ENCODE peak calls at places on chromosomes 2 and 18, in four cellular contexts. One of them, this sample, is unnamed.

GRCh38 chr2:230777681-230778080 is 65.0 kb downstream of the CAB39 start:
- DNase-seq in transverse colon: no peak
- DNase-seq in A549: no peak
- DNase-seq in esophagus muscularis mucosa: no peak
- DNase-seq in this sample: no peak

GRCh38 chr2:190216829-190217228 is 102.8 kb downstream of the HIBCH start:
- DNase-seq in A549: no peak
- DNase-seq in esophagus muscularis mucosa: no peak
- DNase-seq in transverse colon: peak; percentile 33
- DNase-seq in this sample: no peak

GRCh38 chr18:28995319-28995718 is 818.4 kb upstream of the CDH2 start:
- DNase-seq in A549: no peak
- DNase-seq in transverse colon: no peak
- DNase-seq in esophagus muscularis mucosa: no peak
- DNase-seq in this sample: no peak

GRCh38 chr2:168534926-168535325 is 78.9 kb downstream of the CERS6 start:
- DNase-seq in transverse colon: no peak
- DNase-seq in esophagus muscularis mucosa: no peak
- DNase-seq in A549: no peak
- DNase-seq in this sample: no peak

GRCh38 chr2:239715202-239715601 is 309.9 kb downstream of the NDUFA10 start:
- DNase-seq in transverse colon: no peak
- DNase-seq in A549: no peak
- DNase-seq in esophagus muscularis mucosa: no peak
- DNase-seq in this sample: no peak

GRCh38 chr2:44668336-44668735 is 273.2 kb upstream of the SIX3 start:
- DNase-seq in transverse colon: no peak
- DNase-seq in esophagus muscularis mucosa: no peak
- DNase-seq in A549: peak; percentile 7
- DNase-seq in this sample: no peak

GRCh38 chr2:38722271-38723115 is 28.7 kb downstream of the SRSF7 start:
- DNase-seq in A549: no peak
- DNase-seq in esophagus muscularis mucosa: no peak
- DNase-seq in transverse colon: no peak
- DNase-seq in this sample: no peak

GRCh38 chr2:171086352-171087290 is 74.1 kb downstream of the TLK1 start:
- DNase-seq in esophagus muscularis mucosa: no peak
- DNase-seq in transverse colon: peak; percentile 57
- DNase-seq in A549: peak; percentile 15
- DNase-seq in this sample: peak; percentile 30

GRCh38 chr2:33238111-33238510 is 238.3 kb upstream of the RASGRP3 start:
- DNase-seq in esophagus muscularis mucosa: no peak
- DNase-seq in transverse colon: no peak
- DNase-seq in A549: no peak
- DNase-seq in this sample: no peak

GRCh38 chr18:54611819-54612218 is 20.8 kb downstream of the DYNAP start:
- DNase-seq in esophagus muscularis mucosa: no peak
- DNase-seq in transverse colon: no peak
- DNase-seq in A549: no peak
- DNase-seq in this sample: no peak

GRCh38 chr2:238404406-238405216 is 22.1 kb upstream of the ASB1 start:
- DNase-seq in A549: no peak
- DNase-seq in transverse colon: no peak
- DNase-seq in esophagus muscularis mucosa: no peak
- DNase-seq in this sample: no peak

GRCh38 chr2:163664610-163665009 is 71.2 kb downstream of the FIGN start:
- DNase-seq in transverse colon: no peak
- DNase-seq in A549: no peak
- DNase-seq in esophagus muscularis mucosa: no peak
- DNase-seq in this sample: no peak

GRCh38 chr2:74876081-74876886 is 42.4 kb downstream of the HK2 start:
- DNase-seq in transverse colon: no peak
- DNase-seq in A549: peak; percentile 65
- DNase-seq in esophagus muscularis mucosa: no peak
- DNase-seq in this sample: peak; percentile 55

GRCh38 chr2:197211881-197212342 is 98.7 kb downstream of the ANKRD44 start:
- DNase-seq in esophagus muscularis mucosa: no peak
- DNase-seq in A549: no peak
- DNase-seq in transverse colon: no peak
- DNase-seq in this sample: no peak

GRCh38 chr18:8657873-8658521 is 47.4 kb upstream of the MTCL1 start:
- DNase-seq in esophagus muscularis mucosa: no peak
- DNase-seq in transverse colon: no peak
- DNase-seq in A549: no peak
- DNase-seq in this sample: no peak

DNA sequence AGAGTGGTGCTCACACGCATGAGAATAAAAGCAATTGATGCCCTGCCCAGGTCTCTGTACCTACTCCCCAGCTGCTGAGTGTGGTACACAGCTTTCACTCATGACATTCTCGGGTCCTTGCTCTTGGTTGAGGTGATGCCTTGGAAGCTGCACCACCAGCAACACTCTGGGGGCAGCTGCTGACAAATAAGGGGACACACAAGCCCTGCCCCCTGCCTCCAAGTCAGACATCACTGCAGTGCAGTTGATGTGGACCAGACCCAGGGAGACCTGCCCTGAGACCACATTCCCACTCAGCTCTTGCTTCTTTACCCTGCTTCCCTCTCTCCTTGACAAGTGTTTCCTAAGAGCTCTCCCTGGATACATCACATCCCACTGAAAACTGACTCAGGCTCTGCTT is 225.6 kb downstream of the ZBTB7C start:
- DNase-seq in A549: no peak
- DNase-seq in transverse colon: no peak
- DNase-seq in esophagus muscularis mucosa: no peak
- DNase-seq in this sample: no peak
- TF ChIP-seq EP300 in A549: no peak
- TF ChIP-seq EP300 in transverse colon: no peak
- TF ChIP-seq EP300 in esophagus muscularis mucosa: no peak
- TF ChIP-seq EP300 in this sample: no peak

GRCh38 chr2:49131801-49132200 is 22.5 kb downstream of the FSHR start:
- DNase-seq in A549: no peak
- DNase-seq in esophagus muscularis mucosa: no peak
- DNase-seq in transverse colon: no peak
- DNase-seq in this sample: no peak

GRCh38 chr2:49123600-49123999 is 30.7 kb downstream of the FSHR start:
- DNase-seq in transverse colon: no peak
- DNase-seq in A549: no peak
- DNase-seq in esophagus muscularis mucosa: no peak
- DNase-seq in this sample: no peak

DNA sequence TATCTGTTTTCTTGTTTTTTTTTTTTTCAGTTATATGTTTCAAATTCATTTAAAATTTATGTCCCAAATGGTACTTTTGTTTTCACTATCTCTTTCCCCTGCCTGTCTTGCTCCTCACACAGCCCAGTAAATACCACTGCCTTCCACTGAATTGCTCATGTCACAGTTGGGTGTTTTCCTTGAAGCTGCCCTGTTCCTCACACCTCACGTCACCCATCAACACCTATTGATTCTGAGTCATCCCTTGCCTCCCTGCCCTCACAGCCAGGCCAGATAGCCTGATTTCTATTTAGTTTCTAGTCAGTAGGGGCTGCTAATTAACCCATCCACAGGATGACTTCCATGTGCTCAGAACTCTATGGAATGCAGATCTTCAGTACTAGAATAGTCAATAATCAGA is 25.3 kb downstream of the FSHR start:
- DNase-seq in A549: no peak
- DNase-seq in esophagus muscularis mucosa: no peak
- DNase-seq in transverse colon: no peak
- DNase-seq in this sample: no peak
- TF ChIP-seq EP300 in A549: no peak
- TF ChIP-seq EP300 in esophagus muscularis mucosa: no peak
- TF ChIP-seq EP300 in transverse colon: no peak
- TF ChIP-seq EP300 in this sample: no peak

GRCh38 chr2:25362564-25363145 is 20.9 kb upstream of the DNMT3A start:
- DNase-seq in transverse colon: peak; percentile 71
- DNase-seq in esophagus muscularis mucosa: no peak
- DNase-seq in A549: no peak
- DNase-seq in this sample: no peak
- TF ChIP-seq EP300 in transverse colon: no peak
- TF ChIP-seq EP300 in esophagus muscularis mucosa: no peak
- TF ChIP-seq EP300 in A549: no peak
- TF ChIP-seq EP300 in this sample: no peak

GRCh38 chr2:160269365-160269764 is 69.3 kb upstream of the ITGB6 start:
- DNase-seq in A549: no peak
- DNase-seq in esophagus muscularis mucosa: no peak
- DNase-seq in transverse colon: no peak
- DNase-seq in this sample: no peak
- TF ChIP-seq EP300 in A549: no peak
- TF ChIP-seq EP300 in esophagus muscularis mucosa: no peak
- TF ChIP-seq EP300 in transverse colon: no peak
- TF ChIP-seq EP300 in this sample: no peak

GRCh38 chr2:15645300-15645699 is 53.6 kb downstream of the DDX1 start:
- DNase-seq in A549: no peak
- DNase-seq in esophagus muscularis mucosa: peak; percentile 89
- DNase-seq in transverse colon: no peak
- DNase-seq in this sample: no peak

GRCh38 chr2:15646661-15647060 is 55.0 kb downstream of the DDX1 start:
- DNase-seq in transverse colon: no peak
- DNase-seq in A549: no peak
- DNase-seq in esophagus muscularis mucosa: no peak
- DNase-seq in this sample: no peak

GRCh38 chr2:15647622-15648590 is 56.2 kb downstream of the DDX1 start:
- DNase-seq in A549: no peak
- DNase-seq in transverse colon: no peak
- DNase-seq in esophagus muscularis mucosa: peak; percentile 86
- DNase-seq in this sample: no peak

GRCh38 chr2:15643791-15644588 is 52.3 kb downstream of the DDX1 start:
- DNase-seq in A549: no peak
- DNase-seq in esophagus muscularis mucosa: no peak
- DNase-seq in transverse colon: no peak
- DNase-seq in this sample: no peak

GRCh38 chr2:15645720-15646385 is 54.2 kb downstream of the DDX1 start:
- DNase-seq in A549: no peak
- DNase-seq in esophagus muscularis mucosa: peak; percentile 80
- DNase-seq in transverse colon: no peak
- DNase-seq in this sample: no peak
- TF ChIP-seq EP300 in A549: no peak
- TF ChIP-seq EP300 in esophagus muscularis mucosa: no peak
- TF ChIP-seq EP300 in transverse colon: no peak
- TF ChIP-seq EP300 in this sample: no peak

GRCh38 chr2:191691016-191691725 is 13.2 kb downstream of the NABP1 start:
- DNase-seq in transverse colon: peak; percentile 59
- DNase-seq in esophagus muscularis mucosa: no peak
- DNase-seq in A549: peak; percentile 68
- DNase-seq in this sample: peak; percentile 89
- TF ChIP-seq EP300 in transverse colon: no peak
- TF ChIP-seq EP300 in esophagus muscularis mucosa: no peak
- TF ChIP-seq EP300 in A549: no peak
- TF ChIP-seq EP300 in this sample: no peak

DNA sequence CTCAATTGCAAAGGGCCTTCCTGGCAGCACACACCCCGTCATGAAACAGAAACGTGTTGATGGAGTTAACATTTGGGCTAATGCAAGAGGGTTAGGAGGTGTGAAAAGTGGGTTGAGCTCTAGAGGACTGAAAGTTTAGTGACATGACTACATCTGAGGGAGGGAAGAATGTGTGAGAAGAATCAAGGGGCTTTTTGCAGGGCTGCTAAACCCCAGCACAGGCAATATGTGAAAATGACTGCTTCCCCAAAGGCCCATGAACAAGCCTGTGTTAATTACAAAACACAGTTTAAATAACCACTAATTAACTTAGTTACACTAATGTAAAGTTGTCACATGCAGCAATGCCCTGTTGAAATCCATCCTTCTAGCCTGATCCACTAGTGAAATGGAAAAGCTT is 63.4 kb upstream of the PEX13 start:
- DNase-seq in A549: no peak
- DNase-seq in transverse colon: no peak
- DNase-seq in esophagus muscularis mucosa: no peak
- DNase-seq in this sample: no peak
- TF ChIP-seq EP300 in A549: no peak
- TF ChIP-seq EP300 in transverse colon: no peak
- TF ChIP-seq EP300 in esophagus muscularis mucosa: no peak
- TF ChIP-seq EP300 in this sample: no peak

GRCh38 chr2:152564754-152565551 is 152.3 kb downstream of the PRPF40A start:
- DNase-seq in A549: no peak
- DNase-seq in transverse colon: no peak
- DNase-seq in esophagus muscularis mucosa: no peak
- DNase-seq in this sample: no peak
- TF ChIP-seq EP300 in A549: no peak
- TF ChIP-seq EP300 in transverse colon: no peak
- TF ChIP-seq EP300 in esophagus muscularis mucosa: no peak
- TF ChIP-seq EP300 in this sample: no peak

GRCh38 chr18:68494802-68495560 is 219.9 kb downstream of the TMX3 start:
- DNase-seq in A549: no peak
- DNase-seq in esophagus muscularis mucosa: no peak
- DNase-seq in transverse colon: no peak
- DNase-seq in this sample: no peak
- TF ChIP-seq EP300 in A549: no peak
- TF ChIP-seq EP300 in esophagus muscularis mucosa: peak; percentile 38
- TF ChIP-seq EP300 in transverse colon: peak; percentile 87
- TF ChIP-seq EP300 in this sample: no peak

DNA sequence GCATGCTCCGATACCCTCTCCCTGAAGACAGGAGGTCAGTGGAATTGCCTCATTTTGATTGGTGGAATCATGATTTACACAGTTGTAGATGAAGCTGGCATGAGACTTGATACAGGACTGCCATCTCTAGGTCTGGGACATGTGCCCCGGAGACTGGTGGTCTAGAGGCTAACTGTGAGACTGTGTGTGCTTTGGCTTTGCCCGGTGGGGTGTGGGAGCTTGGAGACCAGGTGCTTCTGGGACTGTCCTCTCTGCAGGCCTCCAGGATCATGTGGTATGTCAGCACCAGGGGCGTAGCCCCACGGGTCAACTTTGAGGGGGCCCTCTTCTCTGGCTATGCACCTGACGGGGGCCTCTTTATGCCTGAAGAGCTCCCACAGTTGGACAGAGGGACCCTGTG is 2.7 kb downstream of the THNSL2 start:
- DNase-seq in transverse colon: no peak
- DNase-seq in A549: no peak
- DNase-seq in esophagus muscularis mucosa: peak; percentile 89
- DNase-seq in this sample: no peak
- TF ChIP-seq EP300 in transverse colon: no peak
- TF ChIP-seq EP300 in A549: no peak
- TF ChIP-seq EP300 in esophagus muscularis mucosa: no peak
- TF ChIP-seq EP300 in this sample: no peak

This sample was measured in tibial nerve.